ENCODE peak calls at places on chromosomes 6 and 20, in six cellular contexts. O is fibroblast of lung, D is cardiac fibroblast, S is osteocyte, V is endothelial cell, E is spleen. X is an unnamed sample.
A peak's percentile ranks its signal among the peaks of the same experiment; 100 is the strongest.

GRCh38 chr6:51004380-51004779 is 185.7 kb downstream of the TFAP2B start:
- DNase-seq in E (no peak), S (no peak), D (no peak), V (no peak), O (no peak), X (no peak)

GRCh38 chr6:89260832-89261231 is 43.7 kb upstream of the GABRR1 start:
- DNase-seq in D (no peak), S (peak; percentile 38), O (no peak), E (no peak), V (no peak), X (no peak)

GRCh38 chr6:46850781-46851180 is 57.6 kb downstream of the MEP1A start:
- DNase-seq in V (no peak), S (no peak), O (peak; percentile 71), D (peak; percentile 76), E (no peak), X (no peak)

GRCh38 chr6:39852324-39852723 is 60.1 kb downstream of the DAAM2 start:
- DNase-seq in V (no peak), O (peak; percentile 20), S (no peak), E (no peak), D (no peak), X (no peak)

GRCh38 chr6:112839525-112839961 is 492.4 kb downstream of the RFPL4B start:
- DNase-seq in D (peak; percentile 64), S (no peak), E (no peak), V (no peak), O (peak; percentile 91), X (no peak)

GRCh38 chr6:43951756-43952675 is 175.2 kb downstream of the MRPL14 start:
- DNase-seq in O (no peak), V (no peak), D (no peak), E (no peak), S (peak; percentile 54), X (peak; percentile 52)

GRCh38 chr20:49167811-49168507 is 20.2 kb downstream of the STAU1 start:
- DNase-seq in E (no peak), S (no peak), V (no peak), O (peak; percentile 45), D (peak; percentile 32), X (no peak)

GRCh38 chr6:157380779-157381561 is at the start of gene ZDHHC14:
- DNase-seq in E (peak; percentile 99), S (peak; percentile 95), V (peak; percentile 88), D (peak; percentile 84), O (peak; percentile 86), X (peak; percentile 83)

GRCh38 chr20:47878601-47879004 is 93.3 kb upstream of the SULF2 start:
- DNase-seq in V (no peak), S (no peak), O (no peak), D (peak; percentile 40), E (no peak), X (no peak)

GRCh38 chr6:112910256-112910655 is 563.1 kb downstream of the RFPL4B start:
- DNase-seq in D (peak; percentile 39), O (peak; percentile 75), S (no peak), E (no peak), V (no peak), X (no peak)

GRCh38 chr6:161367472-161367871 is 93.6 kb upstream of the AGPAT4 start:
- DNase-seq in O (no peak), D (no peak), S (no peak), V (no peak), E (no peak), X (peak; percentile 26)

GRCh38 chr6:119162134-119162761 is 83.8 kb upstream of the FAM184A start:
- DNase-seq in S (no peak), O (no peak), D (no peak), V (no peak), E (no peak), X (no peak)

GRCh38 chr6:30533460-30534294 is 22.6 kb downstream of the GNL1 start:
- DNase-seq in E (no peak), V (no peak), D (no peak), S (no peak), O (no peak), X (peak; percentile 17)

GRCh38 chr6:68777956-68778355 is 142.9 kb downstream of the ADGRB3 start:
- DNase-seq in V (no peak), D (peak; percentile 85), O (peak; percentile 54), E (no peak), S (no peak), X (no peak)

GRCh38 chr6:36054415-36054814 is 26.8 kb downstream of the MAPK14 start:
- DNase-seq in O (peak; percentile 16), S (no peak), D (no peak), V (no peak), E (no peak), X (no peak)

GRCh38 chr6:34990971-34991560 is 102.0 kb downstream of the ANKS1A start:
- DNase-seq in V (no peak), O (peak; percentile 85), D (peak; percentile 39), S (no peak), E (no peak), X (no peak)

GRCh38 chr20:39338977-39339376 is 376.8 kb downstream of the DHX35 start:
- DNase-seq in S (no peak), O (peak; percentile 0), D (peak; percentile 8), V (no peak), E (no peak), X (no peak)

GRCh38 chr20:57275334-57275733 is 8.9 kb upstream of the BMP7 start:
- DNase-seq in D (no peak), O (no peak), V (no peak), S (no peak), E (no peak), X (no peak)

GRCh38 chr6:42137192-42137753 is 5.1 kb downstream of the C6orf132 start:
- DNase-seq in S (no peak), O (peak; percentile 20), D (no peak), V (no peak), E (no peak), X (peak; percentile 87)

GRCh38 chr6:42135722-42136121 is 6.7 kb downstream of the C6orf132 start:
- DNase-seq in D (no peak), E (no peak), O (peak; percentile 49), V (no peak), S (no peak), X (no peak)

GRCh38 chr6:42135161-42135560 is 7.3 kb downstream of the C6orf132 start:
- DNase-seq in E (no peak), O (no peak), V (no peak), S (no peak), D (no peak), X (no peak)

GRCh38 chr6:42138190-42138589 is 4.2 kb downstream of the C6orf132 start:
- DNase-seq in E (no peak), S (no peak), D (no peak), O (no peak), V (no peak), X (no peak)

GRCh38 chr6:42136508-42137191 is 5.8 kb downstream of the C6orf132 start:
- DNase-seq in E (no peak), S (no peak), O (peak; percentile 91), D (peak; percentile 72), V (peak; percentile 30), X (peak; percentile 91)
- TF ChIP-seq CTCF in E (no peak), S (peak; percentile 35), O (peak; percentile 38), D (peak; percentile 22), V (peak; percentile 47), X (peak; percentile 68)

GRCh38 chr6:10478187-10479040 is 42.7 kb upstream of the GCNT2 start:
- DNase-seq in D (peak; percentile 56), S (no peak), V (peak; percentile 33), O (peak; percentile 28), E (no peak), X (no peak)
- TF ChIP-seq CTCF in D (peak; percentile 39), S (peak; percentile 76), V (peak; percentile 91), O (peak; percentile 53), E (peak; percentile 31), X (peak; percentile 88)

DNA sequence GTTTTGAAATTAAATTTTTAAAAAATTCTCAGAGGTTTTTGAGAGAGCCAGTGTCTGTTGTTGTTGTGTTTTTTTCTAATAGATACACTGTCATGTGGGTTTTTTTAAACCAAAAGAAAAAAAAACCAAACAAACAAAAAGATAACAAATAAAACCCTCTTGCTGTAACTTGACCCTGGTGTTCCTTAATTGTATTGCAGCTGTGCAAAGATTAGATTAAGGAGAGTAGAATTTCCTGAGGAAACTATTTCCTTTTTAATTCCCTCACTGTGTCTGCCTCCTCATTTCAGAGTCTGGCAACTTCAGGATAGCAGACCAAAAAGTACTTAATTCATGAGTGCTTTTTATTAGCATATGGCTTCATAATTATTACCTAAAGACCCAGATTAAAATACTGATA is 281.9 kb downstream of the EPM2A start:
- DNase-seq in E (no peak), V (no peak), S (no peak), D (peak; percentile 6), O (peak; percentile 4), X (no peak)
- TF ChIP-seq CTCF in E (no peak), V (peak; percentile 79), S (no peak), D (peak; percentile 45), O (peak; percentile 3), X (peak; percentile 73)

GRCh38 chr6:61200444-61200843 is 1085.6 kb downstream of the KHDRBS2 start:
- DNase-seq in V (no peak), D (no peak), O (no peak), S (no peak), E (no peak), X (peak; percentile 46)
- TF ChIP-seq CTCF in V (no peak), D (no peak), O (no peak), S (no peak), E (no peak), X (peak; percentile 43)

GRCh38 chr6:5749016-5749665 is 257.6 kb downstream of the NRN1 start:
- DNase-seq in E (no peak), O (no peak), V (no peak), D (no peak), S (no peak), X (no peak)

GRCh38 chr6:5744497-5744896 is 262.2 kb downstream of the NRN1 start:
- DNase-seq in E (no peak), O (no peak), S (no peak), V (no peak), D (no peak), X (no peak)

GRCh38 chr6:5745081-5745480 is 261.6 kb downstream of the NRN1 start:
- DNase-seq in S (no peak), D (no peak), V (no peak), E (no peak), O (no peak), X (no peak)

GRCh38 chr6:5747379-5747778 is 259.3 kb downstream of the NRN1 start:
- DNase-seq in V (no peak), O (no peak), S (no peak), D (no peak), E (no peak), X (no peak)

GRCh38 chr6:5746392-5747140 is 260.2 kb downstream of the NRN1 start:
- DNase-seq in E (no peak), S (no peak), D (no peak), V (peak; percentile 31), O (no peak), X (peak; percentile 88)
- TF ChIP-seq CTCF in E (no peak), S (peak; percentile 23), D (no peak), V (no peak), O (peak; percentile 12), X (peak; percentile 73)

GRCh38 chr6:14766595-14766994 is 479.3 kb upstream of the JARID2 start:
- DNase-seq in S (no peak), D (no peak), O (no peak), E (no peak), V (no peak), X (no peak)
- TF ChIP-seq CTCF in S (no peak), D (no peak), O (no peak), E (no peak), V (no peak), X (no peak)

X was measured in endodermal cell.